ENCODE peak calls at places on chromosome 20, in four cellular contexts. One of them, this sample, is unnamed.

GRCh38 chr20:17796096-17796563 is 96.4 kb downstream of the BANF2 start:
- DNase-seq in RWPE1: no peak
- DNase-seq in fibroblast of mammary gland: peak
- DNase-seq in ascending aorta: peak
- DNase-seq in this sample: peak

GRCh38 chr20:824916-825315 is 8.6 kb upstream of the FAM110A start:
- DNase-seq in ascending aorta: peak
- DNase-seq in RWPE1: no peak
- DNase-seq in fibroblast of mammary gland: no peak
- DNase-seq in this sample: no peak

GRCh38 chr20:59462249-59462648 is 142.1 kb upstream of the PHACTR3 start:
- DNase-seq in ascending aorta: no peak
- DNase-seq in RWPE1: no peak
- DNase-seq in fibroblast of mammary gland: no peak
- DNase-seq in this sample: no peak

GRCh38 chr20:58179432-58180099 is 48.9 kb downstream of the ANKRD60 start:
- DNase-seq in fibroblast of mammary gland: no peak
- DNase-seq in ascending aorta: peak
- DNase-seq in RWPE1: peak
- DNase-seq in this sample: no peak

GRCh38 chr20:21682576-21682975 is 22.9 kb upstream of the PAX1 start:
- DNase-seq in ascending aorta: no peak
- DNase-seq in fibroblast of mammary gland: no peak
- DNase-seq in RWPE1: no peak
- DNase-seq in this sample: no peak

GRCh38 chr20:11271319-11271718 is 597.5 kb upstream of the JAG1 start:
- DNase-seq in RWPE1: no peak
- DNase-seq in ascending aorta: no peak
- DNase-seq in fibroblast of mammary gland: no peak
- DNase-seq in this sample: no peak

GRCh38 chr20:33516882-33517281 is 27.0 kb downstream of the CBFA2T2 start:
- DNase-seq in RWPE1: no peak
- DNase-seq in fibroblast of mammary gland: peak
- DNase-seq in ascending aorta: no peak
- DNase-seq in this sample: no peak

GRCh38 chr20:8152183-8152582 is 20.1 kb downstream of the PLCB1 start:
- DNase-seq in fibroblast of mammary gland: peak
- DNase-seq in RWPE1: no peak
- DNase-seq in ascending aorta: no peak
- DNase-seq in this sample: no peak

GRCh38 chr20:57543754-57544153 is 17.2 kb upstream of the PCK1 start:
- DNase-seq in fibroblast of mammary gland: no peak
- DNase-seq in RWPE1: no peak
- DNase-seq in ascending aorta: no peak
- DNase-seq in this sample: no peak

GRCh38 chr20:5933802-5934436 is 16.4 kb downstream of the TRMT6 start:
- DNase-seq in ascending aorta: no peak
- DNase-seq in fibroblast of mammary gland: peak
- DNase-seq in RWPE1: peak
- DNase-seq in this sample: no peak

GRCh38 chr20:5928831-5929715 is 21.3 kb downstream of the TRMT6 start:
- DNase-seq in fibroblast of mammary gland: peak
- DNase-seq in RWPE1: no peak
- DNase-seq in ascending aorta: no peak
- DNase-seq in this sample: no peak

GRCh38 chr20:5931411-5931810 is 18.9 kb downstream of the TRMT6 start:
- DNase-seq in RWPE1: no peak
- DNase-seq in fibroblast of mammary gland: no peak
- DNase-seq in ascending aorta: no peak
- DNase-seq in this sample: no peak

GRCh38 chr20:5935384-5935783 is 14.9 kb downstream of the TRMT6 start:
- DNase-seq in RWPE1: no peak
- DNase-seq in ascending aorta: no peak
- DNase-seq in fibroblast of mammary gland: no peak
- DNase-seq in this sample: no peak

GRCh38 chr20:5932796-5933195 is 17.5 kb downstream of the TRMT6 start:
- DNase-seq in ascending aorta: no peak
- DNase-seq in RWPE1: no peak
- DNase-seq in fibroblast of mammary gland: no peak
- DNase-seq in this sample: no peak
- TF ChIP-seq CTCF in ascending aorta: no peak
- TF ChIP-seq CTCF in RWPE1: no peak
- TF ChIP-seq CTCF in fibroblast of mammary gland: no peak
- TF ChIP-seq CTCF in this sample: no peak

GRCh38 chr20:62411479-62412193 is 4.6 kb upstream of the CABLES2 start:
- DNase-seq in fibroblast of mammary gland: no peak
- DNase-seq in RWPE1: no peak
- DNase-seq in ascending aorta: no peak
- DNase-seq in this sample: no peak
- TF ChIP-seq CTCF in fibroblast of mammary gland: no peak
- TF ChIP-seq CTCF in RWPE1: no peak
- TF ChIP-seq CTCF in ascending aorta: no peak
- TF ChIP-seq CTCF in this sample: no peak

GRCh38 chr20:50509923-50510705 is at the start of gene PTPN1:
- DNase-seq in ascending aorta: peak
- DNase-seq in fibroblast of mammary gland: peak
- DNase-seq in RWPE1: peak
- DNase-seq in this sample: peak
- TF ChIP-seq CTCF in ascending aorta: no peak
- TF ChIP-seq CTCF in fibroblast of mammary gland: peak
- TF ChIP-seq CTCF in RWPE1: no peak
- TF ChIP-seq CTCF in this sample: no peak

GRCh38 chr20:14948416-14948815 is 611.0 kb upstream of the FLRT3 start:
- DNase-seq in RWPE1: no peak
- DNase-seq in fibroblast of mammary gland: no peak
- DNase-seq in ascending aorta: no peak
- DNase-seq in this sample: no peak
- TF ChIP-seq CTCF in RWPE1: no peak
- TF ChIP-seq CTCF in fibroblast of mammary gland: no peak
- TF ChIP-seq CTCF in ascending aorta: no peak
- TF ChIP-seq CTCF in this sample: peak

GRCh38 chr20:61120595-61121515 is 131.2 kb upstream of the CDH4 start:
- DNase-seq in ascending aorta: peak
- DNase-seq in RWPE1: no peak
- DNase-seq in fibroblast of mammary gland: peak
- DNase-seq in this sample: no peak
- TF ChIP-seq CTCF in ascending aorta: no peak
- TF ChIP-seq CTCF in RWPE1: peak
- TF ChIP-seq CTCF in fibroblast of mammary gland: peak
- TF ChIP-seq CTCF in this sample: peak

DNA sequence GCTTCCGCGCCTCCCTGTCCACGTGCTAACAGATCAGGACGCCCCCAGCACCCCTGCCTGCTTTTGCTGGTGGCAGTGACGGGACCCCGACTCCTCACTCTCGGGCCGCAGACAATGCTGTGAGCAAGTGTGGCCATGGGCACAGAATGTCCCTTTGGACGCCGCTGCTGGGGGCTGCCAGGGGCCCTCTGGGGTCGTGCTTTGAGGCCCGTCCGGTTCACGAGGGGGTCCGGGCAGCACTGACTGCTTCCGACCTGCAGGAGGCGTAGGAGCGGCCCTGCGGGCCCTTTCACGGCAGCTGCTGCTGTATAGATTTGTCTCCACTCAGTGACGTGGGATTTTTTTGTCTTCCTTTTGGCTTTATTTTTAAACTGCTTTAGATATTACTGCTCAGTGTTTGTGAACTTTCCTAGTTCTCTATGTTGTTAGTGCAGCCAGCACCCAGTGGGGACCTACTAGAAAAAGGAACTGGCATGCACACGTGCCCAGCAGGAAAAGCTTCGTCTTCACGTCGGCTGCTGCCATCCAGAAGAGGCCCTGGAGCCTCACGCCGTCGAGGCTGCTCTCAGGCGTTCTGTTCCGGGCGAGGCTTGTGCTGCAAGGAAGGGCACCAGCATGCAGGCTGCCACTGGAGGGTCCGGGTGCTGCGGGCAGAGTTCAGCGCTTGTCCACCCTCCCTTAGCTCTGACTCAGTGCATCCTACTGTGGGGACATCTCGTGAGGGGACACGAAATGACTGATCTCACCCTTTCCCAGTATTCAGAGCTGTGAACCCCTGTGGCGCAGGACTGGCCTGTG is 21.7 kb downstream of the UCKL1 start:
- DNase-seq in RWPE1: no peak
- DNase-seq in ascending aorta: no peak
- DNase-seq in fibroblast of mammary gland: no peak
- DNase-seq in this sample: no peak
- TF ChIP-seq CTCF in RWPE1: no peak
- TF ChIP-seq CTCF in ascending aorta: peak
- TF ChIP-seq CTCF in fibroblast of mammary gland: peak
- TF ChIP-seq CTCF in this sample: peak

GRCh38 chr20:35884541-35884865 is 69.8 kb downstream of the SCAND1 start:
- DNase-seq in fibroblast of mammary gland: no peak
- DNase-seq in ascending aorta: no peak
- DNase-seq in RWPE1: no peak
- DNase-seq in this sample: no peak

GRCh38 chr20:35885212-35885611 is 69.1 kb downstream of the SCAND1 start:
- DNase-seq in ascending aorta: no peak
- DNase-seq in fibroblast of mammary gland: no peak
- DNase-seq in RWPE1: no peak
- DNase-seq in this sample: no peak

GRCh38 chr20:35881676-35882075 is 72.6 kb downstream of the SCAND1 start:
- DNase-seq in RWPE1: no peak
- DNase-seq in ascending aorta: no peak
- DNase-seq in fibroblast of mammary gland: no peak
- DNase-seq in this sample: no peak

GRCh38 chr20:35883341-35883777 is 70.9 kb downstream of the SCAND1 start:
- DNase-seq in ascending aorta: no peak
- DNase-seq in RWPE1: no peak
- DNase-seq in fibroblast of mammary gland: no peak
- DNase-seq in this sample: no peak

GRCh38 chr20:35883778-35884540 is 70.3 kb downstream of the SCAND1 start:
- DNase-seq in fibroblast of mammary gland: peak
- DNase-seq in ascending aorta: peak
- DNase-seq in RWPE1: peak
- DNase-seq in this sample: peak
- TF ChIP-seq CTCF in fibroblast of mammary gland: peak
- TF ChIP-seq CTCF in ascending aorta: peak
- TF ChIP-seq CTCF in RWPE1: peak
- TF ChIP-seq CTCF in this sample: peak

DNA sequence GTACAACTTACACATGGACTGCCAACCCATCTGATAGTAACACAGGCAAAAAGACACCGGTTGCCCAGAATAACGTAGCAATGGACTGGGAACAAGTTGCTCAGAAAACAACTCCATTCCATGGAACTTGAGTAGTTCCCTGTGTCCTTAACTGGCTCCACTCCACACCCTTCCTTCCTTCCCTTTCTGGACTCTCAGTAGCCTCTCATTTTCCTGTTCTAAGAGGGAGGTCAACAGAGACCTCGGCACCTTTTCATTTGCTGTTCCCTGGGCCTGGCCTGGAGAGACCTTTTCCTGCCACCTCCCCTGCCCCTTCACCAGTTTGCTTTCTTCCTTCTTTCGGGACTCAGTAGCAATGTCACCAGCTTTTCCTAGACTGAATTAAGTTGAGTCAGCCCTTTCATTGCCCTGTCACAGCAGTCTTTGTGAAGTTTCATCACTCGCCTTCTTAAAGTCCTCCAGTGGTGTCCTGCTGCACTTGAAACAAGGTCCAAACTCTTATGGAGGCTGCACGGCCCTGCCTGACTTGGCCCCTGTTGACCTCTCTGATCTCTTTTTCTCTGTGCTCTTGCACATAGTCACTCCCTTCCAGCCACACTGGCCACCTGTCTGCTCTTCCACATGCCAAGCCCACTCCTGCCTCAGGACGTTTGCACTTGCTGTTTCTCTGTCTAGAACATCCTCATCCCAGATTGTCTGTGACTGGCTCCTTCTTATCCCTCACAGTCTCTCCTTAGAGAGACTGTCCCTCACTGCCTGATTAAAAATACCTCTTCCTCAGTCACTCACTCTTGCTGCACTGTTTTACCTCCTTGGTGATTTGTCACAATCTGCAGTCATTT is 90.8 kb downstream of the KCNB1 start:
- DNase-seq in fibroblast of mammary gland: no peak
- DNase-seq in RWPE1: no peak
- DNase-seq in ascending aorta: no peak
- DNase-seq in this sample: no peak
- TF ChIP-seq CTCF in fibroblast of mammary gland: no peak
- TF ChIP-seq CTCF in RWPE1: no peak
- TF ChIP-seq CTCF in ascending aorta: no peak
- TF ChIP-seq CTCF in this sample: no peak

This sample was measured in AG09319.